ENCODE peak calls at places on chromosomes 12 and 14, in four cellular contexts. X, Z, F and E are unnamed samples. For H3K36me3, the result is how much of the 10 kb centered on the place peaks cover.

GRCh38 chr12:69619050-69619449 is 8.3 kb upstream of the LRRC10 start:
- DNase-seq in X (no peak), Z (no peak), F (no peak), E (no peak)

GRCh38 chr12:97229036-97229435 is 233.6 kb upstream of the RMST start:
- DNase-seq in X (no peak), Z (no peak), F (no peak), E (no peak)

GRCh38 chr12:58372298-58372697 is 430.9 kb downstream of the ATP23 start:
- DNase-seq in X (no peak), Z (no peak), F (no peak), E (no peak)

GRCh38 chr12:44307506-44308168 is 471.8 kb downstream of the TMEM117 start:
- DNase-seq in X (no peak), Z (no peak), F (no peak), E (no peak)

GRCh38 chr14:84749191-84749945 is 780.6 kb upstream of the FLRT2 start:
- DNase-seq in X (no peak), Z (no peak), F (no peak), E (no peak)

GRCh38 chr12:15530361-15530760 is 208.1 kb downstream of the PTPRO start:
- DNase-seq in X (no peak), Z (no peak), F (no peak), E (no peak)

GRCh38 chr12:106894774-106895173 is 60.9 kb upstream of the TMEM263 start:
- DNase-seq in X (no peak), Z (peak), F (no peak), E (no peak)

GRCh38 chr12:112349440-112349839 is 32.8 kb downstream of the HECTD4 start:
- DNase-seq in X (no peak), Z (no peak), F (no peak), E (no peak)

GRCh38 chr14:99164712-99165111 is 107.3 kb downstream of the BCL11B start:
- DNase-seq in X (no peak), Z (no peak), F (no peak), E (no peak)

GRCh38 chr14:67821121-67821520 is 1.5 kb downstream of the RAD51B start:
- DNase-seq in X (no peak), Z (no peak), F (no peak), E (no peak)

GRCh38 chr14:89303452-89304435 is 113.3 kb downstream of the FOXN3 start:
- DNase-seq in X (peak), Z (peak), F (no peak), E (no peak)

GRCh38 chr12:62963642-62964041 is 28.7 kb upstream of the PPM1H start:
- DNase-seq in X (no peak), Z (no peak), F (no peak), E (no peak)

GRCh38 chr12:105109465-105110212 is 2.1 kb downstream of the WASHC4 start:
- DNase-seq in X (peak), Z (peak), F (no peak), E (peak)

GRCh38 chr12:32091696-32092095 is 15.0 kb upstream of the BICD1 start:
- DNase-seq in X (peak), Z (no peak), F (no peak), E (no peak)

GRCh38 chr12:104653730-104654328 is 197.1 kb downstream of the CHST11 start:
- DNase-seq in X (peak), Z (peak), F (no peak), E (peak)

GRCh38 chr12:54404061-54405004 is 14.7 kb downstream of the ITGA5 start:
- DNase-seq in X (peak), Z (peak), F (peak), E (peak)

GRCh38 chr12:122669397-122670070 is 33.6 kb downstream of the HCAR2 start:
- DNase-seq in X (peak), Z (peak), F (no peak), E (no peak)

GRCh38 chr14:53979141-53979673 is 22.6 kb upstream of the BMP4 start:
- DNase-seq in X (peak), Z (no peak), F (no peak), E (peak)
- H3K27ac ChIP-seq in X (no peak), Z (no peak), F (peak), E (peak)

GRCh38 chr14:35776823-35777222 is 32.3 kb downstream of the RALGAPA1 start:
- DNase-seq in X (no peak), Z (no peak), F (no peak), E (no peak)
- TF ChIP-seq EZH2phosphoT487 in X (no peak), Z (no peak), F (no peak), E (no peak)

DNA sequence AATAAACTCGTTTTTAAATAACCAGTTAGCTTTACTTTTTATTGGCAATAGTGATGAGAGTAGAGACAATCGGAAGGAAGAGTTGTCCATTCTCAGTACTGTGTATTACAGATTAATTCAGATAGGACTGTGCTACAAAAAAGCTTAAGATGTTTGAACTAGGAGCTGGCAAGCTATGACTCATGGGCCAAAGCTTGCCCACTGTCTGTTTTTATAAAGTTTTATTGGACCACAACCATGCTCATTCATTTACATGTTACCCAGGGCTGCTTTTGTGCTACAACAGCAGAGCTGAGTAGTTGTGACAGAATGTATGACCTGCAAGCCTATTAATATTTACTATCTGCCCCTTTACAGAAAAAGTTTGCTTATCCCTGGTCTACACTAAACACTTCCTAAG is 19.4 kb downstream of the GNS start:
- DNase-seq in X (no peak), Z (peak), F (no peak), E (no peak)
- H3K36me3 ChIP-seq in X (under half), Z (under half), F (under half), E (under half)

GRCh38 chr12:64621257-64621942 is 11.1 kb downstream of the RASSF3 start:
- DNase-seq in X (peak), Z (no peak), F (no peak), E (no peak)
- H3K27ac ChIP-seq in X (no peak), Z (no peak), F (no peak), E (peak)